ENCODE peak calls at places on chromosomes 4 and X, in four cellular contexts. C is G401, F is amygdala, D is GM23338. Z is an unnamed sample.

GRCh38 chrX:99795495-99795894 is 614.6 kb downstream of the PCDH19 start:
- DNase-seq in C (no peak), D (no peak), F (no peak), Z (no peak)

GRCh38 chrX:21645437-21646220 is 12.5 kb downstream of the KLHL34 start:
- DNase-seq in C (no peak), D (no peak), F (no peak), Z (no peak)

GRCh38 chr4:91837608-91838029 is 466.1 kb upstream of the GRID2 start:
- DNase-seq in F (no peak), D (no peak), C (no peak), Z (no peak)

GRCh38 chr4:56843421-56843899 is 22.0 kb upstream of the SPINK2 start:
- DNase-seq in F (no peak), C (no peak), D (peak), Z (no peak)

GRCh38 chrX:13087322-13088154 is 43.1 kb upstream of the FAM9C start:
- DNase-seq in C (no peak), D (no peak), F (no peak), Z (peak)

GRCh38 chrX:70979136-70979762 is 48.4 kb upstream of the SLC7A3 start:
- DNase-seq in C (peak), F (no peak), D (peak), Z (no peak)

GRCh38 chr4:166585491-166585890 is 648.8 kb downstream of the SPOCK3 start:
- DNase-seq in C (no peak), D (no peak), F (no peak), Z (no peak)

GRCh38 chr4:185700048-185700447 is 111.9 kb downstream of the SORBS2 start:
- DNase-seq in D (no peak), F (no peak), C (no peak), Z (no peak)

GRCh38 chr4:7699040-7699439 is 240.6 kb downstream of the AFAP1 start:
- DNase-seq in F (no peak), D (no peak), C (no peak), Z (no peak)

GRCh38 chr4:1775731-1776500 is 17.2 kb upstream of the FGFR3 start:
- DNase-seq in D (no peak), C (no peak), F (peak), Z (no peak)

GRCh38 chr4:9716093-9716492 is 65.3 kb upstream of the DRD5 start:
- DNase-seq in C (no peak), D (no peak), F (no peak), Z (no peak)

GRCh38 chr4:128349921-128350320 is 62.3 kb upstream of the PGRMC2 start:
- DNase-seq in D (no peak), F (no peak), C (no peak), Z (no peak)

GRCh38 chrX:54807524-54808108 is at the start of gene MAGED2:
- DNase-seq in D (peak), C (peak), F (no peak), Z (no peak)

GRCh38 chrX:1581132-1581531 is 10.3 kb upstream of the AKAP17A start:
- DNase-seq in F (no peak), C (no peak), D (peak), Z (no peak)

GRCh38 chr4:183659029-183659870 is at the start of the genes RWDD4 and TRAPPC11:
- DNase-seq in D (peak), F (peak), C (peak), Z (peak)

GRCh38 chr4:40448875-40449274 is 113.7 kb downstream of the CHRNA9 start:
- DNase-seq in F (no peak), C (no peak), D (no peak), Z (no peak)

GRCh38 chr4:82661153-82661552 is 99.4 kb upstream of the TMEM150C start:
- DNase-seq in C (no peak), F (no peak), D (no peak), Z (no peak)

GRCh38 chr4:1192091-1192492 is 19.7 kb upstream of the SPON2 start:
- DNase-seq in C (peak), D (no peak), F (peak), Z (no peak)

GRCh38 chr4:17613761-17614415 is 553 bp upstream of the MED28 start:
- DNase-seq in D (peak), F (no peak), C (no peak), Z (no peak)

GRCh38 chrX:101417981-101418841 is 10.2 kb downstream of the HNRNPH2 start:
- DNase-seq in D (peak), C (peak), F (peak), Z (peak)

GRCh38 chrX:77900688-77901087 is 1.4 kb downstream of the COX7B start:
- DNase-seq in C (no peak), F (no peak), D (no peak), Z (no peak)

GRCh38 chrX:23990455-23990854 is 36.5 kb downstream of the KLHL15 start:
- DNase-seq in C (no peak), D (no peak), F (no peak), Z (no peak)

GRCh38 chr4:143768007-143768591 is 67.6 kb upstream of the FREM3 start:
- DNase-seq in F (no peak), D (no peak), C (no peak), Z (no peak)

GRCh38 chr4:6472387-6473263 is at the start of gene PPP2R2C:
- DNase-seq in F (no peak), D (peak), C (peak), Z (no peak)

GRCh38 chrX:8242431-8242830 is 71.4 kb upstream of the VCX2 start:
- DNase-seq in F (no peak), D (no peak), C (no peak), Z (no peak)

GRCh38 chr4:34363842-34364241 is 1880.5 kb downstream of the ARAP2 start:
- DNase-seq in D (no peak), C (no peak), F (no peak), Z (no peak)

GRCh38 chrX:153521034-153521433 is 3.6 kb downstream of the ATP2B3 start:
- DNase-seq in D (no peak), F (peak), C (peak), Z (no peak)

GRCh38 chr4:41280010-41280409 is 23.3 kb downstream of the UCHL1 start:
- DNase-seq in F (no peak), C (no peak), D (no peak), Z (no peak)

GRCh38 chrX:86171366-86171765 is 23.1 kb downstream of the DACH2 start:
- DNase-seq in F (no peak), D (peak), C (no peak), Z (no peak)

GRCh38 chr4:99824070-99824599 is 7.5 kb downstream of the DAPP1 start:
- DNase-seq in C (no peak), F (no peak), D (no peak), Z (no peak)

GRCh38 chrX:100685284-100685996 is 41.4 kb downstream of the SRPX2 start:
- DNase-seq in D (peak), C (peak), F (no peak), Z (peak)

GRCh38 chr4:99690990-99691389 is 33.4 kb upstream of the C4orf54 start:
- DNase-seq in F (no peak), D (no peak), C (no peak), Z (no peak)

GRCh38 chr4:7189475-7190277 is 2.7 kb upstream of the SORCS2 start:
- DNase-seq in D (no peak), F (no peak), C (peak), Z (no peak)

GRCh38 chr4:7507381-7507780 is 72.7 kb upstream of the PSAPL1 start:
- DNase-seq in D (no peak), F (no peak), C (no peak), Z (no peak)

GRCh38 chr4:163515198-163515597 is 20.7 kb downstream of the TMA16 start:
- DNase-seq in F (no peak), C (no peak), D (no peak), Z (no peak)

GRCh38 chr4:87819281-87819919 is 13.4 kb upstream of the MEPE start:
- DNase-seq in C (no peak), D (peak), F (no peak), Z (no peak)

GRCh38 chr4:108314900-108315589 is 146.3 kb upstream of the LEF1 start:
- DNase-seq in C (no peak), F (no peak), D (no peak), Z (no peak)

GRCh38 chr4:126513596-126513995 is 1119.2 kb upstream of the INTU start:
- DNase-seq in D (no peak), F (no peak), C (no peak), Z (no peak)

Z was measured in GM12892.